ENCODE peak calls at places on chromosomes 2 and 18, in four cellular contexts. One of them, this sample, is unnamed.

GRCh38 chr2:37669500-37669899 is 1.9 kb downstream of the CDC42EP3 start:
- DNase-seq in GM23248: peak; percentile 46
- DNase-seq in fibroblast of lung: no peak
- DNase-seq in OCI-LY7: no peak
- DNase-seq in this sample: no peak

GRCh38 chr2:233365861-233366520 is 11.7 kb downstream of the DGKD start:
- DNase-seq in GM23248: no peak
- DNase-seq in fibroblast of lung: no peak
- DNase-seq in OCI-LY7: no peak
- DNase-seq in this sample: no peak

GRCh38 chr2:67130526-67131309 is 266.4 kb upstream of the ETAA1 start:
- DNase-seq in GM23248: no peak
- DNase-seq in fibroblast of lung: peak; percentile 93
- DNase-seq in OCI-LY7: no peak
- DNase-seq in this sample: no peak

GRCh38 chr2:177598321-177598922 is 205.8 kb downstream of the AGPS start:
- DNase-seq in GM23248: peak; percentile 56
- DNase-seq in fibroblast of lung: peak; percentile 45
- DNase-seq in OCI-LY7: no peak
- DNase-seq in this sample: no peak

GRCh38 chr18:59561596-59561995 is 135.6 kb downstream of the CCBE1 start:
- DNase-seq in GM23248: no peak
- DNase-seq in fibroblast of lung: no peak
- DNase-seq in OCI-LY7: no peak
- DNase-seq in this sample: no peak

GRCh38 chr2:181070119-181070833 is 89.9 kb downstream of the UBE2E3 start:
- DNase-seq in GM23248: peak; percentile 69
- DNase-seq in fibroblast of lung: peak; percentile 77
- DNase-seq in OCI-LY7: no peak
- DNase-seq in this sample: peak; percentile 44

GRCh38 chr2:168798076-168798887 is 4.2 kb upstream of the NOSTRIN start:
- DNase-seq in GM23248: no peak
- DNase-seq in fibroblast of lung: no peak
- DNase-seq in OCI-LY7: no peak
- DNase-seq in this sample: no peak

GRCh38 chr18:68874361-68874760 is 76.5 kb downstream of the CCDC102B start:
- DNase-seq in GM23248: peak; percentile 29
- DNase-seq in fibroblast of lung: peak; percentile 45
- DNase-seq in OCI-LY7: no peak
- DNase-seq in this sample: no peak

GRCh38 chr2:47512581-47513083 is 109.7 kb downstream of the MSH2 start:
- DNase-seq in GM23248: no peak
- DNase-seq in fibroblast of lung: no peak
- DNase-seq in OCI-LY7: no peak
- DNase-seq in this sample: no peak

DNA sequence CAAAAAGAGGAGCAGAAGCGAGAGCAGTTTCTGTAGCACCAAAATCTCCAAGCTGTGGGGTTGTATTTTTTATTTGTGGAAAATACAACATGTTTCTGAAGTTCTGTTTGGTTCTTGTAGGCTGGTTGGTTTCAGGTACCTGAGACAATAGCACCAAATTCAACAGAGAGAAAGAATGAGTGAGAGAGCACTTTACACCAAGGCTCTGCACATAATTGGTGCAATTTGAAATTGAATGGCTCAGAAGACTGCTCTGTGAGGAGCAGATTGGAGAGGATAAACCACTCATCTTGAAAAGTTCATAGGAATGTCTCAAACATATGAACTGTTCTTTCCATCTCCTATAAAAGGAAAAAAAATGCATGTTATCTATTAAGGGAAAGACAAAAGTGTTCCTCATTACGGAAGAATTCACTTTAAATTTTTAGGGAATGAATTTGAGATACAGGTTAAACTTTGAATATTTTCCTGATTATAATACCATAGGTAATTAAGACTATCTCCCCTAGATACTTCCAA is 175.1 kb downstream of the ATAD2B start:
- DNase-seq in GM23248: peak; percentile 20
- DNase-seq in fibroblast of lung: peak; percentile 67
- DNase-seq in OCI-LY7: no peak
- DNase-seq in this sample: no peak
- H3K4me2 ChIP-seq in GM23248: no peak overlapping the region
- H3K4me2 ChIP-seq in fibroblast of lung: no peak overlapping the region
- H3K4me2 ChIP-seq in OCI-LY7: no peak overlapping the region
- H3K4me2 ChIP-seq in this sample: no peak overlapping the region

GRCh38 chr2:225192869-225193268 is 150.6 kb upstream of the DOCK10 start:
- DNase-seq in GM23248: peak; percentile 21
- DNase-seq in fibroblast of lung: peak; percentile 37
- DNase-seq in OCI-LY7: no peak
- DNase-seq in this sample: no peak
- H3K4me2 ChIP-seq in GM23248: no peak overlapping the region
- H3K4me2 ChIP-seq in fibroblast of lung: no peak overlapping the region
- H3K4me2 ChIP-seq in OCI-LY7: no peak overlapping the region
- H3K4me2 ChIP-seq in this sample: peak overlapping the region; percentile 0

GRCh38 chr18:8799593-8799992 is 94.2 kb downstream of the MTCL1 start:
- DNase-seq in GM23248: no peak
- DNase-seq in fibroblast of lung: no peak
- DNase-seq in OCI-LY7: no peak
- DNase-seq in this sample: no peak
- H3K4me2 ChIP-seq in GM23248: peak overlapping the region; percentile 50
- H3K4me2 ChIP-seq in fibroblast of lung: no peak overlapping the region
- H3K4me2 ChIP-seq in OCI-LY7: no peak overlapping the region
- H3K4me2 ChIP-seq in this sample: no peak overlapping the region

DNA sequence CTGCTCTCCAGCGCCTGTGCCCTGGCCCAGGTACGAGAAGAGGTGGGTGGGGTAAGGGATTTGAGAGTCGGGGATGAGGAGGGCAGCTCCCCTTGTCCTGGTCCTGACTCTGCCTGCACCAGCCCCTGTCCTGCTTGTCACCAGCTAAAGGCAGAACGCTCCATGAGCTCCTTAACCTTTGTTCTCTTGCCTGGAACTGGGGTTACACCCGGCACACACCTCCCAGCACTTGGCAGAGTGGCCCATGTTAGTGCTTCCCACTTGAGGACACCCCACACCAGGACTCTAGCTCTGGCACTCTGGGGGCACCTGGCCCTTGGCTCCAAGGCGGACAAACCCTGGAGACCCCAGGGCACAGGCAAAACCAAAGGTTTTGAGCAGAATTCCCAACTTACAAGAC is 19.2 kb downstream of the ANO7 start:
- DNase-seq in GM23248: no peak
- DNase-seq in fibroblast of lung: no peak
- DNase-seq in OCI-LY7: no peak
- DNase-seq in this sample: no peak
- H3K4me2 ChIP-seq in GM23248: no peak overlapping the region
- H3K4me2 ChIP-seq in fibroblast of lung: no peak overlapping the region
- H3K4me2 ChIP-seq in OCI-LY7: no peak overlapping the region
- H3K4me2 ChIP-seq in this sample: no peak overlapping the region

DNA sequence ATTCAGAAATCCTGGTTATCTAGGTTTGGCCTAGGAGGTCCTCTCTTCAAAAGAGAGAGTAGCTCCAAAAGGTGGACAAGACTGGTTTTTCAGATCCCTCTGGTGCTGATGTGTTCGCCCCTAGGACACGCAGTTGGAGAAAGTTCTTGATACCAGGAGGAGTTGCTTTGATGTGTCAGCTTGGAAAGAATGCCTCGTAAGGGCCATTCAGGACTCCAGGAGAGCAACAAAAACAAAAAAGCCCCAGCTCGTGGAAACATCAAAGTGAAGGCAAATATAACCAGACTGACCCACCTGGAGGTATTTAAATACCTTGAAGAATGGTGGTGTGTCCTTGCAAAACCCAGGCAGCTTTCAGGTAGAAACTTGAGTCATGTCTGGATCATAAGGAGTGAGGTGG is 12.5 kb upstream of the LBH start:
- DNase-seq in GM23248: no peak
- DNase-seq in fibroblast of lung: peak; percentile 31
- DNase-seq in OCI-LY7: no peak
- DNase-seq in this sample: no peak
- H3K4me2 ChIP-seq in GM23248: no peak overlapping the region
- H3K4me2 ChIP-seq in fibroblast of lung: no peak overlapping the region
- H3K4me2 ChIP-seq in OCI-LY7: no peak overlapping the region
- H3K4me2 ChIP-seq in this sample: no peak overlapping the region

GRCh38 chr2:63976125-63976510 is 43.1 kb downstream of the VPS54 start:
- DNase-seq in GM23248: no peak
- DNase-seq in fibroblast of lung: no peak
- DNase-seq in OCI-LY7: no peak
- DNase-seq in this sample: no peak
- H3K4me2 ChIP-seq in GM23248: no peak overlapping the region
- H3K4me2 ChIP-seq in fibroblast of lung: no peak overlapping the region
- H3K4me2 ChIP-seq in OCI-LY7: no peak overlapping the region
- H3K4me2 ChIP-seq in this sample: no peak overlapping the region

GRCh38 chr18:55582325-55582724 is 5.7 kb downstream of the TCF4 start:
- DNase-seq in GM23248: no peak
- DNase-seq in fibroblast of lung: peak; percentile 63
- DNase-seq in OCI-LY7: no peak
- DNase-seq in this sample: no peak
- H3K4me2 ChIP-seq in GM23248: no peak overlapping the region
- H3K4me2 ChIP-seq in fibroblast of lung: no peak overlapping the region
- H3K4me2 ChIP-seq in OCI-LY7: peak overlapping the region; percentile 28
- H3K4me2 ChIP-seq in this sample: no peak overlapping the region

GRCh38 chr18:6820314-6820713 is 90.8 kb downstream of the ARHGAP28 start:
- DNase-seq in GM23248: no peak
- DNase-seq in fibroblast of lung: no peak
- DNase-seq in OCI-LY7: no peak
- DNase-seq in this sample: peak; percentile 38
- H3K4me2 ChIP-seq in GM23248: no peak overlapping the region
- H3K4me2 ChIP-seq in fibroblast of lung: no peak overlapping the region
- H3K4me2 ChIP-seq in OCI-LY7: no peak overlapping the region
- H3K4me2 ChIP-seq in this sample: no peak overlapping the region

DNA sequence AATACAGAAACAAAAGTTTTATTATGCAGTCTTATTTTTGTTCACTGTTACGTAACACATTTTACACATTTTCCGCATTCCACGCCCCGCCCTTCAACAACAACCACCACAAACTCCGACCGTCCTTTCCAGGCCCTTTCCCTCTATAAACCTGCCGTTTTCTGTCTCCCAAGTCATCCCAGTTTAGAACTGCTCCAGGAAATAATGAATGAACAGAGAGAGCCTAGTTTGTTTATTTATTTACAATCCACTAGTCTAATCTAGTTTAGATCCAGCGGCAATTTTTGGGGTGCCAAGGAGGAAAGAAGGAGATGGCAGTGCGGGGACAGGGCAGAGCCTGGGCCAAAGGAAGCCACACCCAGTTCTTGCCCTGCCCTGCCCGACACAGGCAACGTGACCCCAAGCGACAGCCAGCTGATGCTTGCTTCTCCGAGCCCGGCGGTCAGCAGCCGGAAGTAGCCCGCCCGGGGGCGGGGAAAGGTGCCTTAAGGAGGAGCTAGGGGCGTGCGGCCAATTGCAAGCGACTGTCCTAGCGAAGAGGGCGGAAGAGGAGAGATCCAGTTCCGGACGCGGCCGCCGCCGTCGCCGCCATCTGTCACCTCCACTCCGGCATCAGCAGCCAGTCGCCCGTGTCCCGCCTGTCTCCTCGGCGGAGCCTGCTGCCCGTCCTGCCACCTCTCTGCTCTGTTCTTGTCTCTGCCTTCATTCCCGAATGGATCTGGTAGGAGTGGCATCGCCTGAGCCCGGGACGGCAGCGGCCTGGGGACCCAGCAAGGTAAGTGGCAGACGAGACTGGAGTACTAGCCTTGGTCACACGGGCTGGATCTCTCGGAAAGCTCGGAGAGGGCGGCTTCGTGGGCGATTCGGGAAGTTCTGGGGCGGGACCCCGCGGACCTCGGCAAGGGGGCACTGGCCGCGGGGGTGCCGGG is at the start of gene RIOK3:
- DNase-seq in GM23248: peak; percentile 99
- DNase-seq in fibroblast of lung: peak; percentile 95
- DNase-seq in OCI-LY7: peak; percentile 96
- DNase-seq in this sample: peak; percentile 98
- H3K4me2 ChIP-seq in GM23248: peak within 1 kb of the TSS; percentile 97
- H3K4me2 ChIP-seq in fibroblast of lung: peak within 1 kb of the TSS; percentile 95
- H3K4me2 ChIP-seq in OCI-LY7: peak within 1 kb of the TSS; percentile 88
- H3K4me2 ChIP-seq in this sample: peak within 1 kb of the TSS; percentile 94

This sample was measured in osteoblast.